ENCODE peak calls at places on chromosomes 3 and 15, in nine cellular contexts. H is HCT116, Y is GM23248, F is PC-3, C is neural progenitor cell, P is hepatocyte, A is OCI-LY7, I is SK-N-SH, W is GM23338. E is an unnamed sample.

GRCh38 chr15:51499379-51499976 is 123.1 kb downstream of the DMXL2 start:
- DNase-seq in H (peak; percentile 50), F (peak; percentile 60), A (peak; percentile 28), Y (peak; percentile 37), W (peak; percentile 79), I (peak; percentile 20), P (peak; percentile 28), C (peak; percentile 49), E (peak; percentile 55)

GRCh38 chr3:38128303-38128655 is 8.6 kb downstream of the ACAA1 start:
- DNase-seq in H (no peak), W (no peak), A (no peak), Y (no peak), P (no peak), F (no peak), I (no peak), C (no peak), E (no peak)

GRCh38 chr3:126146525-126147146 is 33.8 kb downstream of the ALDH1L1 start:
- DNase-seq in F (no peak), P (no peak), Y (no peak), C (no peak), H (no peak), A (no peak), W (no peak), I (no peak), E (no peak)

GRCh38 chr3:55702822-55703221 is 215.7 kb upstream of the WNT5A start:
- DNase-seq in F (no peak), C (no peak), H (no peak), I (no peak), Y (no peak), P (no peak), A (no peak), W (no peak), E (no peak)

GRCh38 chr3:13537926-13538325 is 11.0 kb upstream of the FBLN2 start:
- DNase-seq in P (no peak), C (no peak), H (peak; percentile 88), A (no peak), I (no peak), Y (peak; percentile 99), F (peak; percentile 96), W (no peak), E (no peak)

GRCh38 chr15:101773496-101774100 is 29.7 kb upstream of the OR4F6 start:
- DNase-seq in F (peak; percentile 19), W (peak; percentile 71), H (peak; percentile 3), Y (peak; percentile 3), A (peak; percentile 11), I (no peak), C (peak; percentile 20), P (peak; percentile 32), E (peak; percentile 31)

GRCh38 chr3:2774485-2774884 is 335.7 kb downstream of the IL5RA start:
- DNase-seq in W (no peak), H (no peak), Y (no peak), I (no peak), P (no peak), C (no peak), A (no peak), F (no peak), E (no peak)

GRCh38 chr3:151501905-151502615 is 41.2 kb upstream of the IGSF10 start:
- DNase-seq in I (no peak), W (no peak), C (no peak), A (no peak), H (no peak), P (no peak), Y (no peak), F (no peak), E (no peak)

GRCh38 chr3:181265750-181266333 is 276.3 kb upstream of the DNAJC19 start:
- DNase-seq in C (no peak), F (no peak), A (peak; percentile 16), W (no peak), P (no peak), Y (peak; percentile 0), I (no peak), H (no peak), E (peak; percentile 75)

GRCh38 chr3:120450261-120450913 is 405 bp downstream of the FSTL1 start:
- DNase-seq in I (no peak), H (no peak), C (peak; percentile 60), Y (peak; percentile 64), W (peak; percentile 63), P (peak; percentile 47), F (peak; percentile 41), A (no peak), E (no peak)

GRCh38 chr15:68363353-68363752 is 68.6 kb downstream of the ITGA11 start:
- DNase-seq in P (no peak), F (no peak), A (no peak), Y (peak; percentile 14), H (no peak), C (no peak), W (no peak), I (no peak), E (no peak)

GRCh38 chr15:80202641-80203360 is 49.2 kb downstream of the CTXND1 start:
- DNase-seq in Y (no peak), W (no peak), C (no peak), P (no peak), H (peak; percentile 4), I (no peak), F (peak; percentile 45), A (no peak), E (no peak)

GRCh38 chr3:98573231-98573728 is 20.1 kb downstream of the CPOX start:
- DNase-seq in I (peak; percentile 36), Y (peak; percentile 48), P (peak; percentile 29), H (no peak), A (peak; percentile 64), F (peak; percentile 76), W (peak; percentile 58), C (peak; percentile 20), E (no peak)

GRCh38 chr15:26318689-26319088 is 454.2 kb downstream of the GABRB3 start:
- DNase-seq in Y (no peak), A (no peak), W (no peak), I (no peak), C (no peak), P (no peak), H (no peak), F (no peak), E (no peak)

GRCh38 chr15:26325495-26325894 is 447.4 kb downstream of the GABRB3 start:
- DNase-seq in F (no peak), W (peak; percentile 88), C (no peak), Y (no peak), I (no peak), A (no peak), P (no peak), H (no peak), E (no peak)

GRCh38 chr15:26323564-26323963 is 449.3 kb downstream of the GABRB3 start:
- DNase-seq in I (no peak), Y (no peak), F (no peak), C (no peak), A (no peak), W (peak; percentile 47), P (no peak), H (no peak), E (no peak)
- TF ChIP-seq EZH2phosphoT487 in I (no peak), Y (no peak), F (no peak), C (no peak), A (no peak), W (no peak), P (no peak), H (no peak), E (no peak)

DNA sequence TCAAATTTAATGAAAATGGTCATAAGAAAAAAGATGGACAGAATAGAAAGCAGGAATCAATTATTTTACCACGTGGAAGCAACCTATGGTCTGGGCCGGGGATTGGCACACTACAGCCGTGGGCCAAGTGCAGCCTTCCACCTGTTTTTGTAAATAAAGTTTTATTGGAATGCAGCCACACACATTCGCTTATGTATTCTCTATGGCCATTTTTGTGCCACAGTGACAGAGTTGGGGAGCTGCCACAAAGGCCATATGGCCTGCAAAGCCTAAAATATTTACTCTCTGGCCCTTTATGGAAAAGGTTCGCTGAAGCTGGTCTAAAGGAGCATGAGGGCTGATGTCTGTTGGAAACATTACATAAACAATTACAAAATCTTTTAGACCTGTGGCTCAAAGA is 144.8 kb downstream of the TMCO5A start:
- DNase-seq in C (no peak), F (no peak), P (no peak), W (no peak), I (no peak), Y (no peak), H (no peak), A (peak; percentile 22), E (no peak)
- H3K4me1 ChIP-seq in C (peaks cover 35% of the 10 kb centered on the region), F (peaks cover 17% of the 10 kb centered on the region), P (peaks cover 2% of the 10 kb centered on the region), W (peaks cover 23% of the 10 kb centered on the region), I (no peaks in the 10 kb centered on the region), Y (peaks cover 4% of the 10 kb centered on the region), H (no peaks in the 10 kb centered on the region), A (peaks cover 76% of the 10 kb centered on the region), E (peaks cover 46% of the 10 kb centered on the region)

GRCh38 chr15:94671845-94672524 is 440.6 kb downstream of the MCTP2 start:
- DNase-seq in P (peak; percentile 70), W (peak; percentile 71), F (peak; percentile 9), I (no peak), H (no peak), A (no peak), Y (peak; percentile 2), C (peak; percentile 81), E (no peak)

GRCh38 chr15:94667109-94667508 is 435.7 kb downstream of the MCTP2 start:
- DNase-seq in A (no peak), C (no peak), H (no peak), P (no peak), I (no peak), W (no peak), Y (no peak), F (no peak), E (no peak)

GRCh38 chr15:94673801-94674200 is 442.4 kb downstream of the MCTP2 start:
- DNase-seq in A (no peak), W (no peak), I (no peak), C (no peak), P (no peak), F (no peak), H (no peak), Y (peak; percentile 28), E (no peak)

GRCh38 chr15:94674251-94674650 is 442.9 kb downstream of the MCTP2 start:
- DNase-seq in I (no peak), P (no peak), Y (peak; percentile 34), W (no peak), A (no peak), H (no peak), F (no peak), C (no peak), E (no peak)

GRCh38 chr15:94670436-94671034 is 439.2 kb downstream of the MCTP2 start:
- DNase-seq in I (peak; percentile 57), P (peak; percentile 58), C (peak; percentile 61), W (peak; percentile 57), H (peak; percentile 15), F (peak; percentile 60), Y (peak; percentile 60), A (peak; percentile 35), E (peak; percentile 18)
- TF ChIP-seq EZH2phosphoT487 in I (no peak), P (no peak), C (no peak), W (no peak), H (no peak), F (no peak), Y (no peak), A (no peak), E (no peak)

GRCh38 chr3:116053017-116053416 is 392.3 kb downstream of the LSAMP start:
- DNase-seq in P (no peak), A (no peak), H (no peak), C (no peak), Y (no peak), W (no peak), I (no peak), F (no peak), E (no peak)
- H3K4me1 ChIP-seq in P (no peaks in the 10 kb centered on the region), A (no peaks in the 10 kb centered on the region), H (no peaks in the 10 kb centered on the region), C (peaks cover 11% of the 10 kb centered on the region), Y (no peaks in the 10 kb centered on the region), W (no peaks in the 10 kb centered on the region), I (peaks cover 4% of the 10 kb centered on the region), F (no peaks in the 10 kb centered on the region), E (peaks cover 12% of the 10 kb centered on the region)

GRCh38 chr3:105274958-105275357 is 91.8 kb upstream of the ALCAM start:
- DNase-seq in A (no peak), H (no peak), F (peak; percentile 95), I (no peak), Y (peak; percentile 70), C (no peak), P (no peak), W (no peak), E (no peak)
- TF ChIP-seq EZH2phosphoT487 in A (no peak), H (no peak), F (no peak), I (no peak), Y (no peak), C (no peak), P (no peak), W (no peak), E (no peak)

E was measured in MM.1S.